ENCODE peak calls at places on chromosomes 6 and 20, in nine cellular contexts. H, I, Y, B, F, Z, S, V and O are unnamed samples.

GRCh38 chr6:50330347-50330746 is 280.6 kb upstream of the DEFB112 start:
- DNase-seq in I (no peak), V (no peak), Y (no peak), S (no peak), H (no peak), B (no peak), F (no peak), Z (no peak), O (no peak)

GRCh38 chr6:79257381-79258205 is 23.1 kb upstream of the HMGN3 start:
- DNase-seq in B (no peak), S (peak; percentile 13), H (no peak), Z (no peak), I (no peak), F (no peak), V (no peak), Y (no peak), O (no peak)

GRCh38 chr6:143744593-143745151 is 66.9 kb downstream of the PHACTR2 start:
- DNase-seq in Y (no peak), F (no peak), Z (no peak), H (no peak), S (no peak), V (no peak), I (no peak), B (no peak), O (no peak)

GRCh38 chr6:118680452-118681095 is 29.2 kb upstream of the CEP85L start:
- DNase-seq in Y (no peak), V (no peak), F (no peak), S (no peak), H (no peak), Z (no peak), B (no peak), I (no peak), O (no peak)

GRCh38 chr6:122666418-122666817 is 56.2 kb downstream of the PKIB start:
- DNase-seq in Y (no peak), B (no peak), V (no peak), H (no peak), F (no peak), Z (no peak), I (no peak), S (no peak), O (no peak)

GRCh38 chr6:40714143-40714542 is 127.0 kb upstream of the LRFN2 start:
- DNase-seq in V (no peak), S (no peak), H (no peak), F (no peak), B (no peak), I (no peak), Z (no peak), Y (no peak), O (no peak)

GRCh38 chr20:5845686-5846651 is 95.8 kb downstream of the SHLD1 start:
- DNase-seq in F (no peak), B (no peak), Y (no peak), H (peak; percentile 23), Z (peak; percentile 36), V (peak; percentile 36), S (no peak), I (no peak), O (peak; percentile 34)

GRCh38 chr6:7058250-7058923 is 49.4 kb upstream of the RREB1 start:
- DNase-seq in I (no peak), V (peak; percentile 85), Z (no peak), Y (no peak), F (no peak), H (no peak), S (peak; percentile 80), B (no peak), O (no peak)

GRCh38 chr20:44856847-44857448 is 28.6 kb upstream of the YWHAB start:
- DNase-seq in F (peak; percentile 27), S (no peak), Y (no peak), B (no peak), H (no peak), I (no peak), Z (no peak), V (no peak), O (no peak)

GRCh38 chr6:39530201-39530759 is 194.9 kb downstream of the KIF6 start:
- DNase-seq in H (no peak), S (no peak), B (no peak), F (no peak), I (no peak), Y (peak; percentile 5), Z (no peak), V (no peak), O (peak; percentile 2)

GRCh38 chr6:56906752-56907151 is 48.2 kb upstream of the BEND6 start:
- DNase-seq in Z (no peak), B (no peak), V (no peak), Y (no peak), H (no peak), S (no peak), I (no peak), F (no peak), O (no peak)

GRCh38 chr20:37251836-37252477 is 9.7 kb downstream of the GHRH start:
- DNase-seq in V (no peak), Y (no peak), Z (no peak), I (peak; percentile 74), F (no peak), S (no peak), H (no peak), B (no peak), O (no peak)

GRCh38 chr20:62069741-62070216 is 4.1 kb upstream of the TAF4 start:
- DNase-seq in B (no peak), S (peak; percentile 87), Y (no peak), Z (no peak), F (no peak), I (no peak), H (no peak), V (no peak), O (no peak)

GRCh38 chr6:138038148-138038870 is 68.9 kb downstream of the PERP start:
- DNase-seq in V (peak; percentile 29), F (no peak), Z (no peak), S (no peak), Y (no peak), B (no peak), I (no peak), H (no peak), O (no peak)

GRCh38 chr6:33199687-33200233 is 705 bp downstream of the RXRB start:
- DNase-seq in Z (no peak), V (peak; percentile 84), H (no peak), B (no peak), I (no peak), S (no peak), F (no peak), Y (no peak), O (no peak)

GRCh38 chr6:170292778-170293164 is 1.9 kb upstream of the DLL1 start:
- DNase-seq in Y (no peak), S (no peak), V (no peak), H (no peak), Z (peak; percentile 36), I (peak; percentile 50), B (no peak), F (no peak), O (no peak)

GRCh38 chr20:53513168-53513488 is 80.5 kb downstream of the ZNF217 start:
- DNase-seq in I (no peak), B (no peak), H (no peak), Y (no peak), S (no peak), F (no peak), V (no peak), Z (no peak), O (no peak)

GRCh38 chr6:113361014-113361645 is 496.0 kb upstream of the MARCKS start:
- DNase-seq in Y (no peak), I (no peak), V (peak; percentile 81), Z (no peak), F (no peak), S (no peak), B (no peak), H (no peak), O (no peak)

GRCh38 chr6:140811642-140812041 is 1321.1 kb upstream of the GJE1 start:
- DNase-seq in V (no peak), S (no peak), F (no peak), Z (no peak), H (no peak), Y (no peak), I (no peak), B (no peak), O (no peak)

GRCh38 chr20:1875762-1876161 is 19.4 kb upstream of the SIRPA start:
- DNase-seq in Y (no peak), I (no peak), S (no peak), H (no peak), B (no peak), F (no peak), V (no peak), Z (no peak), O (no peak)

GRCh38 chr6:52020961-52021570 is 66.3 kb downstream of the PKHD1 start:
- DNase-seq in V (no peak), Z (peak; percentile 10), I (no peak), Y (peak; percentile 53), F (no peak), H (no peak), B (no peak), S (peak; percentile 10), O (peak; percentile 20)

GRCh38 chr20:37362821-37363220 is 16.9 kb downstream of the SRC start:
- DNase-seq in Y (no peak), H (no peak), I (no peak), S (no peak), B (no peak), V (no peak), F (no peak), Z (no peak), O (no peak)

GRCh38 chr6:40387871-40388264 is 199.3 kb downstream of the LRFN2 start:
- DNase-seq in F (no peak), B (peak; percentile 0), S (no peak), Y (no peak), Z (no peak), I (no peak), H (no peak), V (no peak), O (no peak)

GRCh38 chr6:110760589-110760988 is 54.7 kb downstream of the CDK19 start:
- DNase-seq in S (no peak), V (no peak), Z (no peak), I (no peak), B (no peak), H (no peak), Y (no peak), F (no peak), O (no peak)

GRCh38 chr6:31641370-31641769 is 11.1 kb downstream of the BAG6 start:
- DNase-seq in F (no peak), Y (no peak), Z (no peak), I (no peak), S (no peak), H (no peak), B (no peak), V (no peak), O (no peak)

GRCh38 chr6:16196260-16196914 is 42.0 kb upstream of the GMPR start:
- DNase-seq in Y (no peak), I (no peak), F (no peak), B (no peak), S (no peak), Z (no peak), H (no peak), V (no peak), O (no peak)

GRCh38 chr6:151240036-151240685 is 394 bp downstream of the AKAP12 start:
- DNase-seq in F (peak; percentile 85), I (peak; percentile 90), B (peak; percentile 87), Z (peak; percentile 45), S (peak; percentile 68), V (no peak), Y (peak; percentile 87), H (no peak), O (peak; percentile 28)

GRCh38 chr20:6559791-6560190 is 207.7 kb upstream of the BMP2 start:
- DNase-seq in B (no peak), V (no peak), S (no peak), H (no peak), Y (no peak), Z (no peak), I (no peak), F (no peak), O (no peak)

GRCh38 chr20:2403291-2404052 is 22.8 kb downstream of the TGM6 start:
- DNase-seq in I (peak; percentile 35), V (no peak), Y (no peak), S (no peak), H (no peak), F (no peak), B (no peak), Z (no peak), O (no peak)

GRCh38 chr20:31837896-31838397 is 7.5 kb downstream of the FOXS1 start:
- DNase-seq in H (no peak), B (no peak), S (no peak), Z (no peak), V (no peak), I (no peak), Y (no peak), F (no peak), O (no peak)

GRCh38 chr6:20233007-20233730 is 20.9 kb upstream of the MBOAT1 start:
- DNase-seq in Z (no peak), F (no peak), B (no peak), S (no peak), Y (no peak), H (no peak), V (no peak), I (no peak), O (no peak)